ENCODE peak calls at places on chromosomes 2 and 18, in six cellular contexts. R is HCT116, J is K562, Q is H1, D is SK-N-SH, Y is GM12878. M is an unnamed sample.

GRCh38 chr18:904135-905090 is at the start of gene ADCYAP1:
- DNase-seq in R (no peak), Q (no peak), J (peak), Y (no peak), D (peak), M (no peak)

GRCh38 chr2:140786585-140786984 is 1344.2 kb downstream of the LRP1B start:
- DNase-seq in J (no peak), Y (no peak), D (no peak), R (no peak), Q (no peak), M (no peak)

GRCh38 chr2:36670881-36671595 is 25.5 kb upstream of the VIT start:
- DNase-seq in J (no peak), D (no peak), Y (no peak), Q (no peak), R (no peak), M (no peak)

GRCh38 chr18:75003764-75004690 is 204.9 kb downstream of the PTGR3 start:
- DNase-seq in D (no peak), J (no peak), R (no peak), Q (no peak), Y (no peak), M (no peak)

GRCh38 chr2:70999362-70999761 is 4.7 kb upstream of the TEX261 start:
- DNase-seq in J (no peak), Y (no peak), D (no peak), R (no peak), Q (no peak), M (no peak)

GRCh38 chr2:24909555-24910177 is 10.4 kb downstream of the ADCY3 start:
- DNase-seq in J (no peak), Y (no peak), Q (no peak), D (no peak), R (no peak), M (no peak)

GRCh38 chr2:25960920-25961319 is 21.4 kb downstream of the KIF3C start:
- DNase-seq in R (no peak), Q (no peak), Y (no peak), J (no peak), D (no peak), M (no peak)

GRCh38 chr18:26579941-26580618 is 31.7 kb upstream of the KCTD1 start:
- DNase-seq in R (peak), D (no peak), Y (no peak), Q (no peak), J (no peak), M (no peak)

GRCh38 chr2:228039752-228040534 is 141.5 kb downstream of the SPHKAP start:
- DNase-seq in J (peak), Y (no peak), D (peak), R (peak), Q (no peak), M (peak)

GRCh38 chr18:24935008-24935407 is 417.0 kb downstream of the ZNF521 start:
- DNase-seq in J (no peak), R (no peak), Q (no peak), Y (no peak), D (no peak), M (no peak)

GRCh38 chr18:79586436-79587297 is 92.9 kb upstream of the CTDP1 start:
- DNase-seq in D (no peak), Y (no peak), Q (no peak), J (peak), R (no peak), M (no peak)

GRCh38 chr2:160892204-160892603 is 268.0 kb upstream of the TANK start:
- DNase-seq in Y (no peak), J (no peak), D (no peak), R (no peak), Q (no peak), M (no peak)

GRCh38 chr2:74387346-74387745 is 7.2 kb upstream of the DCTN1 start:
- DNase-seq in R (no peak), Q (no peak), D (no peak), J (no peak), Y (no peak), M (no peak)

GRCh38 chr2:53740170-53740569 is 27.4 kb upstream of the CHAC2 start:
- DNase-seq in R (peak), J (peak), Y (no peak), D (peak), Q (no peak), M (peak)

GRCh38 chr2:78439122-78439521 is 586.4 kb upstream of the REG3G start:
- DNase-seq in D (no peak), Q (no peak), R (no peak), J (no peak), Y (no peak), M (no peak)

GRCh38 chr2:235230809-235231601 is 262.8 kb upstream of the AGAP1 start:
- DNase-seq in Y (no peak), D (peak), Q (no peak), R (no peak), J (no peak), M (no peak)

GRCh38 chr2:37459095-37459981 is 114.9 kb downstream of the QPCT start:
- DNase-seq in Y (no peak), D (peak), Q (no peak), J (no peak), R (no peak), M (no peak)

GRCh38 chr2:69588945-69589344 is 54.6 kb downstream of the AAK1 start:
- DNase-seq in Y (no peak), J (no peak), D (no peak), Q (no peak), R (no peak), M (no peak)

GRCh38 chr2:10267551-10268465 is 34.9 kb upstream of the HPCAL1 start:
- DNase-seq in Q (no peak), Y (no peak), R (no peak), J (no peak), D (no peak), M (peak)

GRCh38 chr2:182911813-182912517 is 45.5 kb upstream of the FRZB start:
- DNase-seq in Q (no peak), D (no peak), R (no peak), Y (no peak), J (no peak), M (no peak)

GRCh38 chr2:240874715-240875227 is 6.1 kb downstream of the AGXT start:
- DNase-seq in J (no peak), R (no peak), Q (no peak), D (no peak), Y (no peak), M (no peak)

GRCh38 chr2:10057231-10058107 is 14.1 kb downstream of the KLF11 start:
- DNase-seq in R (no peak), J (peak), Y (no peak), Q (peak), D (peak), M (peak)

GRCh38 chr18:9988665-9989064 is 74.8 kb downstream of the VAPA start:
- DNase-seq in J (no peak), D (no peak), Q (no peak), R (no peak), Y (no peak), M (no peak)

GRCh38 chr2:46954951-46955571 is 39.5 kb upstream of the MCFD2 start:
- DNase-seq in Y (no peak), R (no peak), J (peak), Q (no peak), D (no peak), M (no peak)

GRCh38 chr2:53028259-53028658 is 739.3 kb upstream of the CHAC2 start:
- DNase-seq in D (no peak), R (no peak), Q (no peak), J (no peak), Y (no peak), M (no peak)

DNA sequence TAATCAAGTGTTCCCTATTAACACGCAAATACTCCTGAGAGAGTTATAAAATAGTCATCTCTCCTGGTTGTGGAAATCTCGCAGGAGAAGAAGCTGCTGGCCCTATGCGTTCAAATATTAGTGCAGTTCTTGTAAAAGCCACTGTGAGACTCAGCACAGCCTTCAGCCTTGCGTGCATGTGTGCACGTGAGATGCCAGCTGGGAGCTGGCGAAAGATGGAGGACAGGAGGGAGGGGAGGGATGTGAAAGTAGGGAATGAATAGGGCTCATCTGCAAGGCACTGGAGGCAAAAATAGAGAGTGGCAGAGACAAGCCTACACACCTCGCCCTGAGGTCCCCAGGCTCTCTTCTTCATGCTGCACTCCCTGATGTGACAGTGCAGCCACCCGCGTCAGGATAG is 126.4 kb downstream of the INO80D start:
- DNase-seq in J (no peak), Y (no peak), D (no peak), R (no peak), Q (no peak), M (no peak)
- TF ChIP-seq JUND in J (no peak), Y (no peak), D (no peak), R (no peak), Q (no peak), M (no peak)

DNA sequence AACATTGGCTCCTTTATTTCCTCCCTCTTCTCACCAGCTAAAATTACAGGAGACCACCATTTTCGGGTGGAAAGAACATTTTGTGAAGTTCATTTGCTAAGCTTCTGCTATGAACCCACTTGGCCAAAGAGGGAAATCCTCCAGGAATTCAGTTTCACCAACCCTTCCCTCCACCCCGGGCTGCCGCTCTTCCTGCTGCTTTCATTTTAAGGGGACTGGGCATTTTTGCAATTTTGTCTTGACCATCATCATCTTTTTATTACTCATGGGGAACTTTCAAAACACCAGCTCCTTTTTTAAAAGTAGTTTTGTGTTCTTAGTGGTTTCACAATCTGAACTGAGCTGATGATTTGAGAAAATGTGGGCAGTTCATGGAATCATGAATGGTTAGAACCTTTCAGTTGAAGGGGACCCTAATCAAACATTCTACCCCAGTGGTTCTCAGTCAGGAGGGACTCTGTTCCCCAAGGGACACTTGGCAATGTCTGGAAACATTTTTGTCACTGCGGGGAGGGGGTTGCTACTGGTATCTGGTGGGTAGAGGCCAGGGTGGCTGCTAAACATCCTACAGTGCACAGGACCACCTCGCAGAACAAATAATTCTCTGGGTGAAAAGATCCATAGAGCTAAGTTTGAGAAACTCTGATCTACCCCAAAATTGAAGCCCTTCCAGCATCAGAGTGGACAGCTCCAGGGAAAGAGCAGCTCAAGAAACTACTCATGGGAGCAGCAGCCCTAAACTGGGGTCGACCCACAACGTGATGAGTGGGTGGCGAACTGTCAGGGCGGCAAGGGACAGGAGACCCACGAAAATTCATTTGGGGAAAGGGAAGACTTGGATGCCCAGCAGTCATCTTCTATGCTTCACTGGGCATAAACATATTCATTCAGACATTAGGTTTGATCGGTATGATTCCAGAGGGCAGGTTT is 92.9 kb downstream of the ACKR3 start:
- DNase-seq in Y (no peak), J (no peak), Q (no peak), D (no peak), R (no peak), M (no peak)
- TF ChIP-seq JUND in Y (no peak), J (no peak), Q (no peak), D (no peak), R (no peak), M (no peak)

GRCh38 chr2:105888625-105889024 is 143.9 kb downstream of the NCK2 start:
- DNase-seq in Y (no peak), D (no peak), Q (no peak), R (peak), J (peak), M (no peak)

GRCh38 chr2:105894327-105894944 is 149.7 kb downstream of the NCK2 start:
- DNase-seq in Q (no peak), D (no peak), J (no peak), Y (no peak), R (no peak), M (no peak)

GRCh38 chr2:105889046-105889445 is 144.3 kb downstream of the NCK2 start:
- DNase-seq in R (no peak), Q (no peak), Y (no peak), D (no peak), J (no peak), M (no peak)

GRCh38 chr2:105893011-105893995 is 148.6 kb downstream of the NCK2 start:
- DNase-seq in Y (no peak), J (no peak), Q (no peak), D (no peak), R (no peak), M (no peak)

DNA sequence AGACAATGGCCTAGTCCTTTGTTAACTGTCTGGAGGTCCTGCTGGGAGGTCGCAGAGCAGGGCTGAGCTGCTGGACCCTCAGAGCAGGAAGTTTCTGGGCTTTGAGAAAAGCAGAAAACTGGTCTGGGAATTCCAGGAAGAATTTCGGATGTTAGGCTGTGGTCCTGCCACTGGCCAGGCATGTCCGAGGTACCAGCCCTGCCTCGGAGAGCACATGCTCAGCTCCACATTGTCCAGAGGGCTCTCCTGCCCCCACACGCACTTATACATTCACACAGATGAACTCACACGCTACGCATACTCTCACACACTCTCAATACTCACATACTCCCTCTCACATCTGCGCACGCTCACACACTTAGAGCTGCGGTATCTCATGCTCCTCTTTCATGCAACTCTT is 146.1 kb downstream of the NCK2 start:
- DNase-seq in D (no peak), Y (no peak), R (no peak), J (no peak), Q (no peak), M (no peak)
- TF ChIP-seq JUND in D (no peak), Y (no peak), R (no peak), J (no peak), Q (no peak), M (no peak)

GRCh38 chr2:163182764-163183354 is 344.3 kb upstream of the KCNH7 start:
- DNase-seq in Q (no peak), Y (no peak), R (no peak), J (no peak), D (peak), M (no peak)
- TF ChIP-seq JUND in Q (no peak), Y (no peak), R (no peak), J (no peak), D (no peak), M (no peak)

DNA sequence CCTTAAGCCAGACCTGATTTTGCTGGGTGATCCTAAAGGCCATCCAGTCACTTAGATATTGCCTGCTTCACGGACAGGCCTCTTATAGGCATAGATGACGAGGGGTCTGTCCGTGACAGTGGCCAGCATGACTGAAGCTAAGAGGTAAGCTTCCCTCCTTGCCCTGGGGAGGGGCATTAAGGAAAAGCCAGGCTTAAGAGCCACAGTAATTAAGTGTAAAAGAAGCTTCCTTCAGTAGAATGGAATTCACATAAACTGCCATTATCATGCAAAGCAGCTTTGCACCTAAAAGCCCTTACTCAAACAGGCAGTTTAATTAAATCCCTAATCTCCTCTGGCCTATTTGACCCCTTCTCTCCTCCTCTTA is 99.4 kb upstream of the PKDCC start:
- DNase-seq in Q (no peak), Y (no peak), J (no peak), D (no peak), R (no peak), M (no peak)
- TF ChIP-seq JUND in Q (no peak), Y (no peak), J (no peak), D (no peak), R (no peak), M (no peak)

DNA sequence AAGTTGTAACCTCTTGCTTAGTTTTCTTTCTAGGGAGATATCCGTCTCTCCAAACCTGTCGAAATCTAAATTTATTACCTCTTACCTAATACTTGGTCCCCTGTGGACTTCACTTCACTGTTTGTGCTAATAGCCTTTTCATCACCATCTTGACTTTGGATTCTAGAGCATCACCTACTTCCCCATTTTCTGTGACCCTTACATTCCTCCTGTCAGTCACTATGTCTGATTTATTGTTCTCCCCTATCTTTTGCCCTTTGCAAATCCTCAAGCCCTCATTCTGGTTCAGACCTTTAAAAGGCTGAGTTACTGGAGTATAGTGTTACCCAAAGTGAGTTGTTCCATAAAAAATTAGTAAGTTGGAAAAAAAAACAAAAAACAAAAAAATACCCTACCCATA is 7.5 kb downstream of the MYO1B start:
- DNase-seq in D (no peak), Q (no peak), R (no peak), J (no peak), Y (no peak), M (no peak)
- TF ChIP-seq JUND in D (no peak), Q (no peak), R (no peak), J (no peak), Y (no peak), M (no peak)

GRCh38 chr2:85166021-85166420 is 32.8 kb downstream of the TCF7L1 start:
- DNase-seq in Q (no peak), D (no peak), Y (no peak), J (no peak), R (no peak), M (no peak)

GRCh38 chr2:85161626-85161960 is 28.4 kb downstream of the TCF7L1 start:
- DNase-seq in R (no peak), Y (no peak), Q (no peak), D (no peak), J (no peak), M (no peak)

GRCh38 chr2:85162746-85163301 is 29.6 kb downstream of the TCF7L1 start:
- DNase-seq in D (no peak), J (no peak), R (no peak), Q (no peak), Y (no peak), M (no peak)

GRCh38 chr2:85165291-85165690 is 32.1 kb downstream of the TCF7L1 start:
- DNase-seq in R (no peak), Y (no peak), J (no peak), Q (no peak), D (no peak), M (no peak)

DNA sequence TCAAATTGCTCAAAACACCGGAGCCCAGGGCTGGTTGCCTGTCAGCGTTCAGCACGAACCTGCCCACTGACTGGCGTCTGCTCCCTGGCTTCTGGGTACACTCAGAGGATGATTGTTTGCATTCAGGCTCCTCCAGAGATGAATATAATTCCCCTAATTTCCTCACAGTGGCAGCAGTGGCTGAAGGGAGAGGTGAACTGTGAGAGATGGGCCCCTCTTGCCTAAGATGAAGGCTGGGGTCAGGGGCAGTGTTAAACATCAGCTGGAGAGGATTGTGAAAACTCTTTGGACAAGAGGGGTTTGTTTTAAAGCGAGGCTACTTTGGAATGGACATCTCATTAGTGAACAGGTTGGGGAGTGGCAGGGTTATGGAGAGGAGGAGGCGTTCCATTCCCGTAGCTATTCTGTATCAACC is 31.0 kb downstream of the TCF7L1 start:
- DNase-seq in Q (no peak), J (no peak), Y (no peak), R (no peak), D (peak), M (no peak)
- TF ChIP-seq JUND in Q (no peak), J (no peak), Y (no peak), R (no peak), D (no peak), M (no peak)

DNA sequence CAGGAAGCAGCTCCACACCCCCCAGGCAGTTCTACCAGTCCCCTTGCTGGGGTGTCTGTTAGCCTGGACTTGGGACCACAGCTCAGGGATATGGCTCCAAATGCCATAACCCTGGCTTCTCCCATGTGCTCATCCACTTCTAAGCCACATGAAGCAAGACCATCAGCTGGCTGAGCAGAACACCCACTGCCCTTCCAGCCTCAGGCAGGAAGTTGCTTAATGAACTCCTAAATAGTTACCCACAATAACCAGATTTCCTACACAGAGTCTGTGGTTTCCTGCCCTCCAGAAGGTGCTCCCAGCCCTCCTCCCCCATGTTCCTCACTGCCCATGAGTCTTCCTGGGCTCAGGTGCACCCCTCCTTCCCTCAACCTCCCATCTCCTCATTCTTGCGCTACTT is 98.3 kb upstream of the EPC2 start:
- DNase-seq in R (no peak), Y (no peak), Q (no peak), D (no peak), J (no peak), M (no peak)
- TF ChIP-seq JUND in R (no peak), Y (no peak), Q (no peak), D (no peak), J (no peak), M (no peak)

GRCh38 chr2:66584011-66584410 is 149.1 kb downstream of the MEIS1 start:
- DNase-seq in R (no peak), J (no peak), D (no peak), Q (no peak), Y (no peak), M (no peak)

GRCh38 chr2:66585616-66586015 is 150.7 kb downstream of the MEIS1 start:
- DNase-seq in D (no peak), J (no peak), Q (no peak), R (no peak), Y (no peak), M (no peak)

GRCh38 chr2:66581461-66582363 is 146.8 kb downstream of the MEIS1 start:
- DNase-seq in J (no peak), Q (peak), D (peak), Y (no peak), R (no peak), M (no peak)

GRCh38 chr2:66582364-66582974 is 147.5 kb downstream of the MEIS1 start:
- DNase-seq in R (no peak), Q (no peak), D (no peak), J (no peak), Y (no peak), M (no peak)

GRCh38 chr2:66582975-66583842 is 148.3 kb downstream of the MEIS1 start:
- DNase-seq in Q (peak), D (no peak), J (no peak), Y (no peak), R (no peak), M (no peak)
- TF ChIP-seq JUND in Q (no peak), D (no peak), J (no peak), Y (no peak), R (no peak), M (no peak)